ENCODE peak calls at places on chromosomes 5 and 9, in eight cellular contexts. B, U, K, V, O, R, G and A are unnamed samples.

GRCh38 chr5:156628421-156628820 is 221.7 kb upstream of the PPP1R2B start:
- DNase-seq in B (no peak), U (no peak), K (no peak), V (no peak), O (no peak), R (no peak), G (no peak), A (no peak)

GRCh38 chr9:17116400-17116837 is 18.4 kb upstream of the CNTLN start:
- DNase-seq in B (no peak), U (no peak), K (no peak), V (peak), O (no peak), R (peak), G (peak), A (peak)

GRCh38 chr5:176391479-176391878 is 2.9 kb downstream of the HIGD2A start:
- DNase-seq in B (no peak), U (no peak), K (no peak), V (no peak), O (no peak), R (no peak), G (no peak), A (no peak)

GRCh38 chr9:69605406-69605805 is 66.8 kb downstream of the APBA1 start:
- DNase-seq in B (no peak), U (no peak), K (no peak), V (no peak), O (no peak), R (no peak), G (no peak), A (no peak)

GRCh38 chr5:127392762-127393161 is 102.2 kb downstream of the MEGF10 start:
- DNase-seq in B (no peak), U (no peak), K (no peak), V (no peak), O (no peak), R (no peak), G (no peak), A (no peak)

GRCh38 chr9:78210841-78211301 is 25.0 kb upstream of the CEP78 start:
- DNase-seq in B (peak), U (no peak), K (no peak), V (no peak), O (no peak), R (no peak), G (no peak), A (no peak)

GRCh38 chr5:53010819-53011218 is 21.7 kb downstream of the ITGA2 start:
- DNase-seq in B (no peak), U (no peak), K (no peak), V (no peak), O (no peak), R (no peak), G (no peak), A (no peak)

GRCh38 chr5:80870442-80870841 is 89.7 kb upstream of the RASGRF2 start:
- DNase-seq in B (no peak), U (no peak), K (no peak), V (no peak), O (no peak), R (peak), G (peak), A (no peak)

GRCh38 chr9:129469188-129469987 is 151.5 kb downstream of the C9orf50 start:
- DNase-seq in B (no peak), U (no peak), K (no peak), V (no peak), O (no peak), R (no peak), G (no peak), A (no peak)

GRCh38 chr5:153900703-153901395 is 137.9 kb downstream of the FAM114A2 start:
- DNase-seq in B (no peak), U (no peak), K (peak), V (peak), O (peak), R (peak), G (peak), A (no peak)

GRCh38 chr9:96317335-96317980 is 15.5 kb upstream of the HSD17B3 start:
- DNase-seq in B (no peak), U (peak), K (peak), V (peak), O (peak), R (peak), G (peak), A (peak)

GRCh38 chr9:91495450-91495849 is 71.8 kb upstream of the NFIL3 start:
- DNase-seq in B (no peak), U (no peak), K (peak), V (peak), O (no peak), R (peak), G (peak), A (no peak)

GRCh38 chr5:181229996-181230395 is 6.9 kb downstream of the TRIM41 start:
- DNase-seq in B (no peak), U (no peak), K (no peak), V (no peak), O (no peak), R (no peak), G (no peak), A (no peak)

GRCh38 chr9:88949425-88949824 is 41.8 kb upstream of the S1PR3 start:
- DNase-seq in B (no peak), U (peak), K (no peak), V (peak), O (no peak), R (peak), G (peak), A (no peak)

GRCh38 chr5:31408814-31409213 is 123.1 kb downstream of the DROSHA start:
- DNase-seq in B (no peak), U (no peak), K (peak), V (peak), O (no peak), R (peak), G (peak), A (no peak)

GRCh38 chr9:96027271-96028131 is 152.0 kb downstream of the ERCC6L2 start:
- DNase-seq in B (no peak), U (peak), K (no peak), V (no peak), O (no peak), R (no peak), G (no peak), A (no peak)

GRCh38 chr5:5179079-5179478 is 38.9 kb downstream of the ADAMTS16 start:
- DNase-seq in B (no peak), U (no peak), K (no peak), V (no peak), O (no peak), R (no peak), G (no peak), A (no peak)

GRCh38 chr9:27634879-27635278 is 61.6 kb upstream of the C9orf72 start:
- DNase-seq in B (no peak), U (no peak), K (no peak), V (no peak), O (no peak), R (no peak), G (no peak), A (no peak)

GRCh38 chr5:116883875-116884274 is 309.3 kb upstream of the SEMA6A start:
- DNase-seq in B (no peak), U (no peak), K (no peak), V (no peak), O (no peak), R (no peak), G (no peak), A (no peak)

GRCh38 chr9:9142001-9142400 is 1342.4 kb upstream of the DMAC1 start:
- DNase-seq in B (no peak), U (no peak), K (no peak), V (no peak), O (no peak), R (no peak), G (no peak), A (no peak)

GRCh38 chr9:112059145-112059979 is 115.7 kb downstream of the SUSD1 start:
- DNase-seq in B (no peak), U (peak), K (peak), V (peak), O (peak), R (peak), G (peak), A (no peak)

GRCh38 chr9:96505316-96505991 is 55.5 kb downstream of the HABP4 start:
- DNase-seq in B (no peak), U (peak), K (no peak), V (no peak), O (peak), R (no peak), G (no peak), A (no peak)

GRCh38 chr5:101306391-101307137 is 403.5 kb upstream of the ST8SIA4 start:
- DNase-seq in B (no peak), U (no peak), K (no peak), V (peak), O (no peak), R (no peak), G (no peak), A (no peak)

GRCh38 chr9:128987800-128988199 is 40.3 kb downstream of the NUP188 start:
- DNase-seq in B (no peak), U (no peak), K (peak), V (peak), O (no peak), R (peak), G (peak), A (no peak)

GRCh38 chr9:136044971-136045594 is 50.0 kb downstream of the NACC2 start:
- DNase-seq in B (no peak), U (no peak), K (no peak), V (no peak), O (no peak), R (no peak), G (no peak), A (no peak)

GRCh38 chr5:127705120-127705892 is 2.1 kb downstream of the CCDC192 start:
- DNase-seq in B (no peak), U (peak), K (peak), V (peak), O (peak), R (peak), G (peak), A (peak)

GRCh38 chr9:111805841-111806241 is 11.1 kb upstream of the SHOC1 start:
- DNase-seq in B (no peak), U (no peak), K (no peak), V (peak), O (no peak), R (peak), G (peak), A (no peak)

GRCh38 chr9:129350143-129350935 is 172.3 kb upstream of the IER5L start:
- DNase-seq in B (no peak), U (no peak), K (no peak), V (no peak), O (no peak), R (no peak), G (no peak), A (no peak)

GRCh38 chr9:130668196-130668595 is 3.8 kb downstream of the PRDM12 start:
- DNase-seq in B (no peak), U (no peak), K (no peak), V (no peak), O (no peak), R (no peak), G (no peak), A (no peak)

GRCh38 chr5:170484847-170485605 is 18.8 kb upstream of the KCNIP1 start:
- DNase-seq in B (no peak), U (no peak), K (no peak), V (no peak), O (no peak), R (no peak), G (no peak), A (no peak)

GRCh38 chr9:12133416-12133815 is 559.8 kb upstream of the TYRP1 start:
- DNase-seq in B (no peak), U (no peak), K (no peak), V (no peak), O (no peak), R (no peak), G (peak), A (no peak)

GRCh38 chr5:5575461-5575860 is 153.0 kb downstream of the ICE1 start:
- DNase-seq in B (no peak), U (no peak), K (no peak), V (no peak), O (no peak), R (no peak), G (no peak), A (no peak)

GRCh38 chr9:83956288-83957028 is 23.6 kb downstream of the HNRNPK start:
- DNase-seq in B (peak), U (peak), K (no peak), V (peak), O (peak), R (peak), G (peak), A (no peak)

GRCh38 chr9:104864675-104865104 is 63.3 kb downstream of the ABCA1 start:
- DNase-seq in B (no peak), U (no peak), K (peak), V (peak), O (peak), R (peak), G (peak), A (no peak)

GRCh38 chr9:37119907-37120839 is at the start of gene ZCCHC7:
- DNase-seq in B (peak), U (peak), K (peak), V (peak), O (peak), R (peak), G (peak), A (peak)

GRCh38 chr9:37121881-37122280 is 1.5 kb downstream of the ZCCHC7 start:
- DNase-seq in B (no peak), U (no peak), K (no peak), V (no peak), O (no peak), R (no peak), G (no peak), A (no peak)

GRCh38 chr9:37117956-37118355 is 2.4 kb upstream of the ZCCHC7 start:
- DNase-seq in B (no peak), U (no peak), K (no peak), V (no peak), O (no peak), R (no peak), G (no peak), A (no peak)

GRCh38 chr9:37119360-37119759 is 1.0 kb upstream of the ZCCHC7 start:
- DNase-seq in B (no peak), U (no peak), K (no peak), V (no peak), O (no peak), R (no peak), G (no peak), A (no peak)
- H3K4me3 ChIP-seq in B (no peak), U (no peak), K (no peak), V (peak), O (no peak), R (no peak), G (no peak), A (no peak)

GRCh38 chr5:96903300-96903699 is 27.0 kb downstream of the ERAP2 start:
- DNase-seq in B (no peak), U (no peak), K (no peak), V (no peak), O (no peak), R (no peak), G (no peak), A (no peak)

GRCh38 chr5:96901841-96902240 is 25.5 kb downstream of the ERAP2 start:
- DNase-seq in B (no peak), U (no peak), K (no peak), V (no peak), O (no peak), R (no peak), G (no peak), A (no peak)

GRCh38 chr5:96902876-96903275 is 26.6 kb downstream of the ERAP2 start:
- DNase-seq in B (no peak), U (no peak), K (no peak), V (no peak), O (no peak), R (no peak), G (no peak), A (no peak)

GRCh38 chr5:96904054-96904931 is 28.0 kb downstream of the ERAP2 start:
- DNase-seq in B (no peak), U (no peak), K (no peak), V (no peak), O (no peak), R (no peak), G (peak), A (no peak)

GRCh38 chr5:96901384-96901783 is 25.1 kb downstream of the ERAP2 start:
- DNase-seq in B (no peak), U (no peak), K (no peak), V (no peak), O (no peak), R (no peak), G (no peak), A (no peak)
- TF ChIP-seq CTCF in B (peak), U (no peak), K (no peak), V (no peak), O (no peak), R (peak), G (no peak), A (no peak)

DNA sequence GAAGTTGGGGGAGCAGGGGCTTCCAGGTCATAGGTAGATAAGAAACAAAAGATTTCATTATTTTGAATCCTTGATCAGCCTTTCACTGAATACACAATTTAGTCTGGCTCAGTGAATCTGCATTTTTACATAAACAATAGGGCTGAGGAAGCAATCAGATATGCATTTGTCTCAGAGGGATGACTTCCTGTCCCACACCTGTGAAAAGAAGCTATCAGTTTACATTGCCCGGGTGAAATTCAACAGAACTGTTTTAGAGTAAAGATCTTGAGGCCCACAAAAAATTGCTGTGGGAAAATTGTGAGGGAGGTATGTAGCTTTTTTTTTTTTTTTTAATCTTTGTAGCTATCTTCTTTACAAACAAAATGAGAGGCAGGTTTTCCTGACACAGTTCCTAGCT is 38.3 kb downstream of the DNAJB5 start:
- DNase-seq in B (no peak), U (no peak), K (no peak), V (no peak), O (no peak), R (no peak), G (no peak), A (no peak)
- H3K4me3 ChIP-seq in B (no peak), U (no peak), K (no peak), V (no peak), O (no peak), R (no peak), G (no peak), A (no peak)

GRCh38 chr5:145912019-145912418 is 24.4 kb upstream of the SH3RF2 start:
- DNase-seq in B (no peak), U (no peak), K (no peak), V (no peak), O (no peak), R (no peak), G (no peak), A (no peak)
- TF ChIP-seq CTCF in B (no peak), U (no peak), K (no peak), V (no peak), O (no peak), R (no peak), G (no peak), A (no peak)

GRCh38 chr5:142826093-142826492 is 55.9 kb downstream of the ARHGAP26 start:
- DNase-seq in B (no peak), U (no peak), K (no peak), V (no peak), O (no peak), R (no peak), G (no peak), A (no peak)
- H3K4me3 ChIP-seq in B (no peak), U (no peak), K (no peak), V (no peak), O (no peak), R (no peak), G (no peak), A (no peak)

GRCh38 chr9:19517202-19517942 is 108.6 kb downstream of the ACER2 start:
- DNase-seq in B (no peak), U (peak), K (no peak), V (no peak), O (no peak), R (no peak), G (peak), A (no peak)
- TF ChIP-seq CTCF in B (peak), U (no peak), K (peak), V (no peak), O (no peak), R (peak), G (peak), A (peak)

GRCh38 chr5:132380047-132380446 is 10.5 kb downstream of the SLC22A5 start:
- DNase-seq in B (no peak), U (no peak), K (no peak), V (no peak), O (no peak), R (no peak), G (no peak), A (no peak)

GRCh38 chr5:132377738-132378137 is 8.2 kb downstream of the SLC22A5 start:
- DNase-seq in B (no peak), U (no peak), K (no peak), V (no peak), O (no peak), R (no peak), G (no peak), A (no peak)

GRCh38 chr5:132375957-132376356 is 6.4 kb downstream of the SLC22A5 start:
- DNase-seq in B (no peak), U (no peak), K (no peak), V (no peak), O (no peak), R (no peak), G (no peak), A (no peak)

GRCh38 chr5:132378580-132378979 is 9.1 kb downstream of the SLC22A5 start:
- DNase-seq in B (no peak), U (no peak), K (no peak), V (peak), O (no peak), R (no peak), G (no peak), A (no peak)

DNA sequence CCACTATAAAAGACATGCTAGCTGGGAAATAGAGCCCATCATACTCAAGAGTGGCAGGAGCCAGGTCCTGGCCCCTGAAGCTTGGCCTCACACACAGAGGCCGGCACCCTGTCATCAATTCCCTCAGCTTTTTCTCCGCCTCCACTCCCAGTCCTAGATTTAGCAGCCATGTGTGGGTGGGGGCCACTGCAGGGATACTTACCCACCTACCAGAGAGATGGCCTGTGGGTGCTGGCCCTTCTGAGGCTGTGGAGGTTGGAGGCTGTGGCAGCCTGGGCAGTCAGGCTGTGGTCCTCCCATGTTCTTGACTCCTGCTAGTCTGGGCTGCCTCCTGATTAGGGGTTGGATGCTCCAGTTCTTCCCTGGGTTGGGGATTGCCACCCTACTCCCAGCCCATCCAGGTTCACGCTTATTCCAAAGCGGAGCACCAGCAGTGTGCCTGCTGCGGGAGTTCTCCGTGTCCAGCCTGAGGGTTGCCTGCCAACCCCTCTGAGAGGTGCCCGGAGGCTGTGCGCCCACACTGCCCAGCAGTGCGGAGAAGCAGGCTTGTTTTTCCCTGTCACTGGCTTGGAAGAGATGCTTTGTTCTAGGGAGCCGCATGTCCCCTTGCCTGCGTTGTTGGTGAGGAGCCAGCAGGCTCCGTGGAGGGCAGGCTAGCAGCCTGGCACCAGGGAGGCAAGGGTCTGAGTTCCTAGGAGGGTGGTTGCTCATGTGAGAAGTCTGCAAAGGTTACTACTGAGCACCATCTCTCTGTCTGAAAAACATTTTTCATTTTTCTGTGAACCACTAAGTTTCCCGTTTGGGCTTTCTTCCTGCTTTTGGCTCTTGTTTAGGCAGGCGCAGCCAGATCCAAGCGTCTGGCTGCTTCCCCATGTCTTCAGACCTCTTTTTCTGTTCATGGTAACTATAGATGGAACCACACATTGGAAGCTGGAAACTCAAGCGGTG is 7.5 kb downstream of the SLC22A5 start:
- DNase-seq in B (no peak), U (peak), K (no peak), V (no peak), O (no peak), R (no peak), G (no peak), A (no peak)
- H3K4me3 ChIP-seq in B (no peak), U (no peak), K (no peak), V (no peak), O (no peak), R (no peak), G (no peak), A (no peak)